ENCODE peak calls at places on chromosomes 3 and 15, in five cellular contexts. C, W, R, I and T are unnamed samples.

GRCh38 chr3:113536627-113537101 is 4.3 kb downstream of the SIDT1 start:
- DNase-seq in R (no peak), I (peak), W (no peak), C (no peak), T (no peak)

GRCh38 chr3:153173758-153174516 is 11.9 kb downstream of the RAP2B start:
- DNase-seq in C (peak), W (no peak), I (peak), R (peak), T (peak)

GRCh38 chr15:22811640-22812039 is 25.2 kb downstream of the NIPA1 start:
- DNase-seq in C (no peak), R (peak), I (peak), W (no peak), T (peak)

GRCh38 chr15:56040081-56041035 is 46.9 kb upstream of the NEDD4 start:
- DNase-seq in I (peak), C (no peak), R (peak), W (no peak), T (peak)

GRCh38 chr3:113736548-113737089 is 9.4 kb downstream of the NAA50 start:
- DNase-seq in W (peak), C (peak), R (peak), I (peak), T (peak)

GRCh38 chr3:126445506-126445905 is 30.2 kb downstream of the ZXDC start:
- DNase-seq in R (no peak), C (no peak), W (no peak), I (no peak), T (no peak)

GRCh38 chr3:110624571-110624970 is 447.0 kb upstream of the NECTIN3 start:
- DNase-seq in C (no peak), R (no peak), W (no peak), I (no peak), T (no peak)

GRCh38 chr3:142971431-142971830 is 8.0 kb upstream of the PAQR9 start:
- DNase-seq in W (no peak), I (no peak), C (no peak), R (no peak), T (no peak)

GRCh38 chr3:46321461-46322104 is 32.3 kb upstream of the CCR2 start:
- DNase-seq in I (no peak), C (no peak), R (no peak), W (no peak), T (no peak)

GRCh38 chr15:31463521-31464102 is 137.0 kb downstream of the KLF13 start:
- DNase-seq in I (no peak), C (no peak), R (no peak), W (no peak), T (no peak)

GRCh38 chr15:41827880-41828746 is at the start of gene JMJD7:
- DNase-seq in W (peak), R (peak), I (peak), C (peak), T (peak)

GRCh38 chr15:58243083-58243482 is 104.9 kb downstream of the AQP9 start:
- DNase-seq in C (no peak), I (no peak), R (no peak), W (no peak), T (no peak)

GRCh38 chr15:83571820-83572707 is 81.9 kb upstream of the ADAMTSL3 start:
- DNase-seq in C (peak), R (peak), I (peak), W (no peak), T (no peak)

GRCh38 chr3:58349792-58350626 is 17.3 kb downstream of the PXK start:
- DNase-seq in C (no peak), I (no peak), W (peak), R (no peak), T (no peak)

GRCh38 chr3:58352624-58353023 is 19.9 kb downstream of the PXK start:
- DNase-seq in R (no peak), I (no peak), C (no peak), W (no peak), T (no peak)

GRCh38 chr3:58350627-58351013 is 17.9 kb downstream of the PXK start:
- DNase-seq in I (no peak), C (no peak), W (no peak), R (no peak), T (no peak)

GRCh38 chr3:58353722-58354553 is 21.2 kb downstream of the PXK start:
- DNase-seq in C (no peak), I (no peak), R (peak), W (no peak), T (no peak)

GRCh38 chr3:58351920-58352319 is 19.2 kb downstream of the PXK start:
- DNase-seq in C (no peak), W (no peak), R (peak), I (no peak), T (no peak)
- TF ChIP-seq JUNB in C (no peak), W (no peak), R (no peak), I (no peak), T (no peak)

DNA sequence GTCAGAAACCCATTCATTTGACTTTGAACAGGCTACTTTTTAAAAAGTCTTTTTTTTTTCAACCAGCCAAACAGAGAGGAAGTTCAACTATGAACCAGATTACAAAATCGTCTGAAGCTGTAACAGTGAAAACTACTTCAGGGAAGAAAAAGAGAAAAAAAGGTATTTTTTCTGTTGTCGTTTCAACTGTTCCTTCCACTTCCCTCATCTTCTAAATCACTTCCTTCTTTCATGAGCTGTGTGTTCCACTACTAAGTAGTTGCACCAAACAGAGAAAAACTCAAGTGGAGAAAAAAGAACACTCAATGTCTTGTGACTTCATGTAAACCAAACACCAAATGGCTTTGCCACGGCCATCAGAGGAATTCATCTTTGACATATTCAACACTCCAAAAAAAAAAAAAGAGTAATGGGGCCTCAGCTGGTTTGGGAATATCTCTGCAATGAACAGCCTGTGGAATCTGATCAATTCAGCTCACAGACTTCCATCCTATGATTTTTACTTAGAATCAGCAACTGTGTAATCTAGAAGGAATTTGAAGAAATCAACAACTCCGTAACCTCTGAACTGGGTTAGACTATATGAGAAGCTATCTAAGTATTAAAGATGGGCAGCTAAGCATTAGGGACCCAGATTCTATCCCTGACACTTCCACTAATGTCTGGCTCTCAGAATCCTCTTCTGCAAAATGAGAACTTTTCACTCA is 47.6 kb upstream of the RNF7 start:
- DNase-seq in W (no peak), I (no peak), C (no peak), R (no peak), T (no peak)
- TF ChIP-seq JUNB in W (no peak), I (no peak), C (no peak), R (no peak), T (no peak)

DNA sequence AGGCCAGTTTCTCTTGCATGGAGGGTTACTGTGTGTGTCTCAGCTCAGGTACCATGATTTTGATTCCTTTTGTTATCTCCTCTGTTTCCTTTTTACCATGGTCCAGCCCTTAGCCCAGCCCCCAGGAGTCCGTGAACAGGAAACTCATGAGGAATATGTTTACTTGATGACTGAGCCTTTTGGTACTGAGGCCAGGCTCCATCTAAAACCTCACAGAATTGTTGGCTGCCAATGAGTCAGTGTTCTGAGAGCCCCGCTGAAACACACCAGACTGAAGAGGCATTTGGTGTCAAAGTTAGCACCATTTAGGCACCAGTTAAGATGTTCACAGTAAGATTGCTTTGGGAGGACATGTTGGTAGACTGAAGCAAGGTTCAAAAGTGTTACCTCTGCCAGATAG is 80.9 kb downstream of the DGKG start:
- DNase-seq in C (no peak), W (no peak), I (peak), R (no peak), T (no peak)
- TF ChIP-seq JUNB in C (no peak), W (no peak), I (no peak), R (no peak), T (no peak)

GRCh38 chr3:194690501-194691372 is 5.1 kb downstream of the FAM43A start:
- DNase-seq in C (no peak), W (no peak), I (no peak), R (no peak), T (peak)
- TF ChIP-seq JUNB in C (no peak), W (no peak), I (no peak), R (no peak), T (no peak)

GRCh38 chr15:77819841-77820728 is 187.4 kb upstream of the LINGO1 start:
- DNase-seq in C (peak), R (peak), I (peak), W (no peak), T (peak)

GRCh38 chr15:77819271-77819806 is 186.6 kb upstream of the LINGO1 start:
- DNase-seq in W (no peak), I (no peak), R (peak), C (no peak), T (no peak)

GRCh38 chr15:77817434-77817833 is 184.7 kb upstream of the LINGO1 start:
- DNase-seq in R (no peak), W (no peak), C (no peak), I (no peak), T (no peak)

GRCh38 chr15:77816983-77817382 is 184.3 kb upstream of the LINGO1 start:
- DNase-seq in W (no peak), R (no peak), C (no peak), I (no peak), T (no peak)

DNA sequence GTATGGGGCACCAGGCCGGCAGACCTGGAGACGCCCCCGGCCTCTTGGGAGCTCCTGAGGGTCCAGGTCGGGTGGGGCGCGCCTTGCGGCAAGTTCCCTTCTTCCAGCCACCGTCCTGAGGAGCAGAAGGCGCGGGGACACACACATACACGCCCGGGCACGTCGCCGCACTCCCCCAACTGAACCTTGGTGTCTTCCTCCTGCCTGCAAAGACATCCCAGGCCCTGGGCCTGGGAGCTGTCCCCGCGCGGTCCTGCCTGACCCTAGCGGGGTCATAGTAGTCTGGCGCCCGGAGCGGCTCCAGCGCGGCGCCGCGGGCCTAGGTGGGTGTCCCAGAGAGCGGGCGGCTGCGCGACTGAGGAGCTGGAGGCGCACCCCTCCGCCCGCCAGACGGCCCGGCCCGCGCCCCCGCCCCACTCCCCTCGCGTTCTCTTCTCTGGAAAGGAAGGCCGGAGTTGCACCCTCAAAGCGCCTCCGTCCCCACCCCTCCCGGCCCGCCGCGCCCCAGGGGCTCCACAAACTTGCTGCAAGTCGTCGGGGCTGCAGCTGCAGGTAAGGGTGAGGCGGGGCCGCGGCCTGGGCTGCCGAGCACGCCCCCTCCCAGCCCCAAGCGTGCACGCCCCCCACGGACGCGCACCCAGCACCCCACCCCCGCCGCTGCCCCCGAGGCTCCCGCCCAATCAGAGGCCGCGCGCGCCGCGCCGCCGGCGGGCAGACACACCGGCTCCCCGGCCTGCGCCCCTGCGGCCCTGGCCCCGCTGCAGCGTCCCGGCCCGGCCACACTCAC is 186.0 kb upstream of the LINGO1 start:
- DNase-seq in C (no peak), W (no peak), R (peak), I (no peak), T (no peak)
- TF ChIP-seq JUNB in C (no peak), W (no peak), R (no peak), I (no peak), T (no peak)

GRCh38 chr3:177483182-177483967 is 286.1 kb upstream of the TBL1XR1 start:
- DNase-seq in I (no peak), W (no peak), C (peak), R (peak), T (peak)
- TF ChIP-seq JUNB in I (no peak), W (no peak), C (no peak), R (no peak), T (no peak)

GRCh38 chr15:72782993-72783562 is 480 bp downstream of the ADPGK start:
- DNase-seq in C (no peak), I (no peak), R (peak), W (peak), T (no peak)
- TF ChIP-seq JUNB in C (no peak), I (no peak), R (no peak), W (no peak), T (no peak)

GRCh38 chr3:177281292-177281942 is 84.1 kb upstream of the TBL1XR1 start:
- DNase-seq in C (no peak), I (no peak), R (no peak), W (no peak), T (no peak)

GRCh38 chr3:177278016-177278415 is 80.7 kb upstream of the TBL1XR1 start:
- DNase-seq in I (no peak), R (no peak), C (peak), W (no peak), T (no peak)

GRCh38 chr3:177282028-177282655 is 84.9 kb upstream of the TBL1XR1 start:
- DNase-seq in I (no peak), R (no peak), W (no peak), C (no peak), T (no peak)

GRCh38 chr3:177283983-177284382 is 86.7 kb upstream of the TBL1XR1 start:
- DNase-seq in C (no peak), W (no peak), R (no peak), I (no peak), T (no peak)

DNA sequence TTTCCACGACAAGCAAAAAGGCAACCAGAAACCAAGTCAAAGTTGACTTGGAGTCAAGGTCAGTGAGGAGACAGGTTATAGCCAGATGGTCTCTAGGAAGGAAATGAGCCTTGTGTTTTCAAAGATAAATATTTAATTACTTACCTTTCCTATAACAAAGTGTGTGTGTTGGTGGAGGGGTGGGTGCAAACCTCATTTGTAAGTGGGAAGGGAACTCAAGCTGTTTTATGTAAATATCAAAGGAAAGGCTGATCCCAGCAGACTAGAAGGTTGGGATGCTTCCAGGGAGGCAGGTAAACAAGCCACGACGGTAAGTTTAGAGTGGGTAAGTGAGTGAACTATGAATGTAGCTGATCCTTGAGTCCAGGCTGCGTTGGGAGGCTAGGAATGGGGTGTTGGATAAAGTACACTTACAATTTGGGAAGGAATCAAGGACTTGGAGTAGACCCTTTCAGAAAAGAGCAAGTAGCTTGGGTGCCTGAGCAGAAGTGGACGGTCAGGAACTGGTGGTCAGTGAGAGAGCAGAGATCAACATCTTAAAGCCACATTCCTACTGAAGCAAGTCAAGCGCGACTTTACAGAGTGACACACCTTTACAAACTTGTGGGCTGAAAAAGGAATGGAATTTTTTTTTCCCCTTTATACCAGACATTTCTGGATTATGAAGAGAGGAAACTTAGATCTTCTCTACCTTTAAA is 82.0 kb upstream of the TBL1XR1 start:
- DNase-seq in W (no peak), I (no peak), C (no peak), R (peak), T (peak)
- TF ChIP-seq JUNB in W (no peak), I (no peak), C (no peak), R (no peak), T (no peak)